ENCODE peak calls at places on chromosomes 4 and X, in eight cellular contexts. L, T, R, E, C, Y, A and F are unnamed samples.

GRCh38 chrX:38151426-38151825 is 69.2 kb downstream of the SRPX start:
- DNase-seq in T (peak), R (no peak), L (no peak), A (no peak), C (no peak), Y (no peak), E (no peak), F (no peak)

GRCh38 chr4:93747220-93747619 is 81.3 kb upstream of the ATOH1 start:
- DNase-seq in E (no peak), L (no peak), Y (no peak), C (no peak), T (no peak), R (no peak), A (no peak), F (no peak)

GRCh38 chrX:150692837-150693781 is at the start of gene MTMR1:
- DNase-seq in R (no peak), Y (peak), A (no peak), C (no peak), E (no peak), L (peak), T (no peak), F (peak)

GRCh38 chr4:2484993-2485392 is 16.1 kb downstream of the RNF4 start:
- DNase-seq in L (peak), E (no peak), R (no peak), Y (peak), C (no peak), T (no peak), A (no peak), F (peak)

GRCh38 chrX:74523870-74524735 is 90.3 kb downstream of the RLIM start:
- DNase-seq in T (no peak), C (peak), E (no peak), Y (no peak), R (no peak), A (no peak), L (no peak), F (no peak)

GRCh38 chrX:123731987-123732678 is 719 bp downstream of the THOC2 start:
- DNase-seq in Y (peak), A (no peak), T (no peak), C (peak), E (no peak), R (no peak), L (no peak), F (no peak)

GRCh38 chr4:174437756-174438155 is 84.5 kb downstream of the HPGD start:
- DNase-seq in Y (no peak), T (no peak), C (no peak), A (no peak), R (no peak), L (no peak), E (no peak), F (no peak)

GRCh38 chr4:32884198-32884597 is 2164.0 kb downstream of the PCDH7 start:
- DNase-seq in E (no peak), R (no peak), L (no peak), Y (no peak), C (peak), T (no peak), A (no peak), F (no peak)

GRCh38 chr4:99208719-99209075 is 10.3 kb downstream of the ADH6 start:
- DNase-seq in C (no peak), Y (no peak), R (no peak), A (no peak), E (peak), T (no peak), L (no peak), F (no peak)

GRCh38 chr4:16123356-16124084 is 39.7 kb upstream of the PROM1 start:
- DNase-seq in C (no peak), R (peak), L (no peak), Y (no peak), T (no peak), E (no peak), A (no peak), F (no peak)

GRCh38 chr4:17468638-17469221 is 43.2 kb downstream of the QDPR start:
- DNase-seq in Y (peak), L (peak), C (peak), A (peak), T (peak), E (no peak), R (peak), F (peak)

GRCh38 chrX:149527705-149528104 is 13.1 kb upstream of the EOLA1 start:
- DNase-seq in A (peak), Y (peak), R (no peak), T (no peak), C (peak), E (no peak), L (no peak), F (peak)

GRCh38 chr4:47434931-47435330 is 28.6 kb downstream of the COMMD8 start:
- DNase-seq in E (no peak), A (no peak), Y (no peak), L (no peak), T (no peak), R (no peak), C (no peak), F (no peak)

GRCh38 chrX:149453911-149454820 is 50.9 kb downstream of the IDS start:
- DNase-seq in L (no peak), R (no peak), Y (no peak), T (no peak), A (no peak), E (no peak), C (no peak), F (no peak)

GRCh38 chr4:78004270-78004669 is 52.9 kb upstream of the FRAS1 start:
- DNase-seq in L (no peak), R (no peak), C (no peak), A (no peak), Y (no peak), T (no peak), E (no peak), F (no peak)

GRCh38 chrX:45322382-45322781 is 121.7 kb upstream of the DIPK2B start:
- DNase-seq in A (peak), Y (peak), C (peak), R (peak), T (peak), L (no peak), E (peak), F (peak)

GRCh38 chr4:142264961-142265360 is 581.1 kb downstream of the INPP4B start:
- DNase-seq in T (no peak), A (no peak), E (no peak), C (no peak), Y (peak), L (no peak), R (no peak), F (no peak)

GRCh38 chr4:121227254-121227867 is 63.2 kb upstream of the TNIP3 start:
- DNase-seq in A (no peak), R (no peak), L (no peak), Y (peak), E (no peak), C (no peak), T (no peak), F (no peak)

GRCh38 chrX:101449279-101449678 is 36.0 kb upstream of the ARMCX4 start:
- DNase-seq in Y (no peak), R (no peak), T (no peak), A (no peak), C (no peak), E (no peak), L (no peak), F (no peak)

GRCh38 chr4:11470709-11471441 is 42.2 kb upstream of the HS3ST1 start:
- DNase-seq in A (no peak), T (no peak), R (no peak), L (no peak), Y (no peak), E (no peak), C (no peak), F (no peak)

GRCh38 chr4:6546681-6547447 is 28.1 kb upstream of the MAN2B2 start:
- DNase-seq in A (peak), Y (peak), E (peak), C (peak), T (peak), R (peak), L (no peak), F (peak)